ENCODE peak calls at places on chromosomes 4 and X, in seven cellular contexts. V, O, L, C, Y, S and P are unnamed samples.

GRCh38 chrX:16946971-16947562 is 609 bp downstream of the REPS2 start:
- DNase-seq in Y (no peak), S (peak), V (no peak), C (peak), L (peak), O (no peak), P (no peak)

GRCh38 chr4:17544831-17545234 is 29.9 kb downstream of the CLRN2 start:
- DNase-seq in O (no peak), V (no peak), C (peak), L (peak), Y (no peak), S (peak), P (no peak)

GRCh38 chr4:87865288-87865687 is 32.5 kb downstream of the MEPE start:
- DNase-seq in L (no peak), S (no peak), O (no peak), Y (no peak), C (no peak), V (no peak), P (no peak)

GRCh38 chr4:26930964-26931363 is 70.3 kb downstream of the STIM2 start:
- DNase-seq in Y (no peak), O (no peak), S (no peak), V (no peak), C (no peak), L (no peak), P (no peak)

GRCh38 chr4:41323706-41324105 is 67.0 kb downstream of the UCHL1 start:
- DNase-seq in C (no peak), O (no peak), Y (no peak), V (no peak), S (no peak), L (no peak), P (no peak)

GRCh38 chr4:105600256-105600655 is 47.8 kb downstream of the ARHGEF38 start:
- DNase-seq in V (no peak), Y (no peak), S (no peak), L (no peak), O (no peak), C (no peak), P (no peak)

GRCh38 chr4:7938513-7939376 is 916 bp downstream of the AFAP1 start:
- DNase-seq in S (peak), V (no peak), O (no peak), C (no peak), L (peak), Y (no peak), P (no peak)

GRCh38 chr4:2791518-2792395 is 1.1 kb upstream of the SH3BP2 start:
- DNase-seq in V (no peak), S (peak), Y (no peak), L (peak), O (peak), C (no peak), P (no peak)

GRCh38 chr4:81639248-81639647 is 167.5 kb upstream of the RASGEF1B start:
- DNase-seq in V (no peak), O (no peak), Y (no peak), L (no peak), S (no peak), C (no peak), P (no peak)

GRCh38 chrX:130746709-130747347 is 156.2 kb downstream of the ENOX2 start:
- DNase-seq in S (no peak), Y (no peak), V (no peak), O (no peak), C (no peak), L (no peak), P (no peak)

GRCh38 chrX:119218198-119218597 is 17.9 kb upstream of the PGRMC1 start:
- DNase-seq in S (no peak), L (no peak), O (no peak), Y (no peak), C (no peak), V (no peak), P (no peak)

GRCh38 chr4:158810487-158811215 is 41.8 kb downstream of the FNIP2 start:
- DNase-seq in L (peak), C (peak), Y (no peak), S (no peak), O (peak), V (peak), P (no peak)

GRCh38 chr4:166067915-166068314 is 194.9 kb downstream of the TLL1 start:
- DNase-seq in Y (no peak), L (no peak), O (no peak), C (no peak), V (no peak), S (no peak), P (no peak)

GRCh38 chr4:77600521-77601451 is 4.8 kb upstream of the CXCL13 start:
- DNase-seq in S (peak), C (peak), V (peak), O (no peak), Y (peak), L (peak), P (no peak)

GRCh38 chrX:78375894-78376293 is 48.5 kb upstream of the CYSLTR1 start:
- DNase-seq in O (no peak), C (no peak), L (no peak), V (no peak), S (no peak), Y (no peak), P (no peak)

GRCh38 chrX:108735087-108735679 is 1.2 kb downstream of the IRS4 start:
- DNase-seq in L (no peak), Y (peak), O (no peak), C (peak), V (no peak), S (peak), P (no peak)

GRCh38 chrX:1077140-1077539 is 135.3 kb downstream of the CRLF2 start:
- DNase-seq in O (no peak), C (no peak), Y (no peak), S (peak), L (no peak), V (no peak), P (no peak)

GRCh38 chr4:101337688-101338087 is 9.6 kb downstream of the PPP3CA start:
- DNase-seq in S (no peak), O (no peak), L (no peak), V (peak), Y (no peak), C (no peak), P (no peak)

GRCh38 chrX:70455366-70456202 is 10.9 kb downstream of the DLG3 start:
- DNase-seq in S (peak), O (no peak), V (no peak), Y (no peak), C (peak), L (peak), P (no peak)

GRCh38 chr4:83114576-83114975 is at the start of gene PLAC8:
- DNase-seq in S (no peak), L (peak), Y (no peak), C (no peak), O (no peak), V (no peak), P (no peak)

GRCh38 chrX:65598559-65599147 is 64.1 kb upstream of the LAS1L start:
- DNase-seq in V (no peak), O (no peak), Y (no peak), L (no peak), S (no peak), C (no peak), P (no peak)

GRCh38 chr4:37268311-37268710 is 23.8 kb downstream of the NWD2 start:
- DNase-seq in C (no peak), L (no peak), O (no peak), V (no peak), S (no peak), Y (no peak), P (no peak)

GRCh38 chr4:22389240-22389871 is 126.5 kb downstream of the ADGRA3 start:
- DNase-seq in S (peak), V (peak), O (no peak), Y (peak), C (peak), L (peak), P (no peak)

GRCh38 chr4:6391186-6391851 is 81.1 kb downstream of the PPP2R2C start:
- DNase-seq in V (no peak), S (no peak), L (no peak), O (no peak), C (no peak), Y (no peak), P (no peak)

GRCh38 chrX:37078434-37078703 is 70.2 kb downstream of the FAM47C start:
- DNase-seq in Y (no peak), L (no peak), S (no peak), C (no peak), V (no peak), O (no peak), P (no peak)

GRCh38 chrX:119757979-119758681 is at the start of gene SOWAHD:
- DNase-seq in C (no peak), V (no peak), L (peak), O (no peak), Y (no peak), S (peak), P (no peak)

GRCh38 chrX:18793601-18794089 is 86.2 kb downstream of the PPEF1 start:
- DNase-seq in Y (peak), L (no peak), V (no peak), O (no peak), C (no peak), S (peak), P (no peak)

GRCh38 chrX:12210196-12210815 is 72.0 kb downstream of the FRMPD4 start:
- DNase-seq in S (no peak), L (peak), V (peak), C (no peak), O (no peak), Y (peak), P (no peak)

GRCh38 chrX:12206413-12206812 is 68.1 kb downstream of the FRMPD4 start:
- DNase-seq in S (no peak), C (no peak), O (no peak), L (no peak), Y (no peak), V (no peak), P (no peak)

GRCh38 chrX:12210921-12211320 is 72.6 kb downstream of the FRMPD4 start:
- DNase-seq in O (no peak), Y (no peak), S (no peak), V (no peak), L (no peak), C (peak), P (no peak)
- H3K27ac ChIP-seq in O (no peak), Y (peak), S (no peak), V (peak), L (no peak), C (no peak), P (no peak)

DNA sequence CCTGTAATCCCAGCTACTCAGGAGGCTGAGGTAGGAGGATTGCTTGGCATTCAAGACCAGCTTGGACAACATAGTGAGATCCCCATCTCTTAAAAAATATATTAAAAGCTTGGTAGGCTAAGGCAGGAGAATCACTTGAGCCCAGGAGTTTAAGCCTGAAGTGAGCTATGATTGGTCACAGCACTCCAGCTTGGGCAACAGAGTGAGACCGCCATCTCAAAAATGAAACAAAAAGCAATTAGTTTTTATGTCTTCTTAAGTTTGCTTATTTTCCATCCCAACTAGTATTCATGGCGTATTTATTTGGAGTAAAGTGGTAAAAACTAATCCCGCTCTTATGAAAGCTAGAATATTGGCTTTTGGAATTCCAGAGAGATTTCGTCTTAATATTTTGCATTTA is 25.4 kb upstream of the PDE5A start:
- DNase-seq in L (no peak), S (no peak), V (no peak), Y (no peak), C (no peak), O (no peak), P (no peak)
- H3K27ac ChIP-seq in L (peak), S (no peak), V (no peak), Y (no peak), C (no peak), O (no peak), P (no peak)

GRCh38 chr4:76458829-76459228 is 23.8 kb downstream of the SHROOM3 start:
- DNase-seq in S (peak), Y (no peak), L (no peak), O (no peak), C (no peak), V (no peak), P (no peak)
- H3K27ac ChIP-seq in S (peak), Y (no peak), L (no peak), O (no peak), C (no peak), V (peak), P (peak)

GRCh38 chr4:10731162-10731561 is 46.6 kb upstream of the CLNK start:
- DNase-seq in O (no peak), S (no peak), L (no peak), Y (no peak), V (no peak), C (no peak), P (no peak)

GRCh38 chr4:10731690-10732089 is 47.1 kb upstream of the CLNK start:
- DNase-seq in L (no peak), S (no peak), Y (no peak), V (no peak), O (no peak), C (no peak), P (no peak)

GRCh38 chr4:10730019-10730418 is 45.5 kb upstream of the CLNK start:
- DNase-seq in C (no peak), V (no peak), L (no peak), S (no peak), Y (no peak), O (no peak), P (no peak)

GRCh38 chr4:10729366-10729765 is 44.8 kb upstream of the CLNK start:
- DNase-seq in V (no peak), C (no peak), Y (no peak), S (no peak), L (no peak), O (no peak), P (no peak)

DNA sequence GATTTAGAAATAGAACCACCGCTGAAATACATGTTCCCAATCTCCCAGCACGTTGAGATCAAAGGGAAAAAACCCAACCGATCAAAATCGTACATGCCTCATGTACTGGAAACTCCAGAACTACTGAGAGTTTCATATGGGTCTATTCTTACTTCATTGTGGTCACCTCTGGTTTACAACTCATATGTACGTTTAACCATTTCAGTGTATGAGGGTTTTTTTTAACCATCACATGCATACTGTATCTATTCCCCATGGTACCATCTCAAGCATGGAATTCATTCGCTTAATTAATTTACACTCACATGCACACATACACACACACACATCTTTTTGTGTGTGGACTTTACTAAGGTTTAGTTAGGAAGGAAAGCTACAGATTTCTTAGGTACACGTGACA is 46.0 kb upstream of the CLNK start:
- DNase-seq in Y (no peak), L (no peak), C (no peak), O (no peak), V (no peak), S (no peak), P (no peak)
- H3K27ac ChIP-seq in Y (no peak), L (no peak), C (no peak), O (no peak), V (no peak), S (no peak), P (no peak)

GRCh38 chr4:148893095-148893494 is 450.9 kb upstream of the NR3C2 start:
- DNase-seq in L (no peak), S (no peak), O (no peak), C (no peak), Y (no peak), V (no peak), P (no peak)
- H3K27ac ChIP-seq in L (no peak), S (no peak), O (no peak), C (no peak), Y (no peak), V (no peak), P (no peak)

DNA sequence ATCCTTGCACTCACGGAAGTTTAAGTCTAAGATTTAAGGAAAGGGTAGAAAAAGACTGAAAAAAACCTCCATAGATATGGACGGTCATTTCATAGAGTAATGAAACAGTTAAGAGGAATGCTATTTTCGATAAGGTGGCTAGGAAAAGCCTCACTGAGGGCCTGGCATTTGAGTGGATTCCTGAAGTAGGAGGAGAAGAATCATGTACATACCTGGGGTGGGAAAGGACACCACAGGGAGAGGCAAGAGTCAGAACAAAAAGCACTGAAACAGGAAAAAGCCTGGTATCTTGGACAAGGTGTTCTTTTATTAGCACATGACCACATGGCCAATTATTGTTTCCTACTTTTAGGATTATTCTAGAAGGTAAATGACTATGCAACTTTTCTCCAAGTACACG is 547.2 kb upstream of the DIPK2B start:
- DNase-seq in C (no peak), Y (no peak), L (no peak), S (no peak), V (no peak), O (no peak), P (no peak)
- H3K27ac ChIP-seq in C (no peak), Y (peak), L (no peak), S (no peak), V (no peak), O (no peak), P (peak)

GRCh38 chrX:40844476-40844875 is 109.1 kb upstream of the MED14 start:
- DNase-seq in L (no peak), S (no peak), V (peak), Y (no peak), C (no peak), O (no peak), P (no peak)
- H3K27ac ChIP-seq in L (no peak), S (peak), V (peak), Y (no peak), C (no peak), O (no peak), P (no peak)

DNA sequence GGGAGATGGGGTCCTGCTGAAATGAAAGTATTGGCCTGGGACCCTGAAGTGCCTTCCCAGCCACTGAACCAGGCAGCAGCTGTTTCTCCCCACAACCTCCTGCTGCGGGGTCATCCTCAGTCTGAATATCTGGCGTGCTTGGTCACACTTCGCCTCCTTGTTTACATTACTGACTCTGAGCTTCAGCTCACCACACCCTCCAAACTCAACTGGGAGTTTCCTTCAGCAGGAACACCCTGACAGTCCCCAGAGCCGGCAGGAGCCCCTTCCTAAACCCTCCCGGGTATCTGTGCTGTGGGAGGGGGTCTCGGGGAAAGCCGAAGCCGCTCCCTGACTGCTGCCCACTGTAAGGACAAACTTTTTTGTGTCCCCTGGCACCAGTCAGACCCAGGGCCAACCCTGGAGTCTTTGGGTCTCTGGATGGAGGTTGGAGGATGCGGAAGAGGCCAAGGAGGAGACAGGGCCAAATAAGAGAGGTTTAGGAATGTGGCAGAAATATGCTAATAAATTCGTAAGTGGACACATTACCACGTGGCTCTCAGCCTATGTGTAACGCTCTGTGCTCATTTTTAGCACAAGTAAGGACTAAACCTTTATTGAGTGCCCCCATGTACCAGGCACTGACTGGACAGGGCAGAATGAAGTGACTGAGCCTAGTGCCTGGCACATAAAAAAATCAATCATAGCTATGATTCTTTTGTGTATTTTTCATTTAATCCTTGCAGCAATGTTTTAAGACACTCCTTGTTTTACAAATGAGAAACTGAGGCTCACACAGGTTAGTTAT is 20.7 kb downstream of the FHDC1 start:
- DNase-seq in Y (no peak), O (no peak), L (peak), C (no peak), V (peak), S (peak), P (no peak)
- H3K27ac ChIP-seq in Y (peak), O (no peak), L (peak), C (peak), V (no peak), S (peak), P (no peak)

GRCh38 chr4:184417802-184418511 is 56.4 kb downstream of the IRF2 start:
- DNase-seq in C (peak), Y (peak), V (peak), O (no peak), S (no peak), L (no peak), P (no peak)

GRCh38 chr4:184419976-184420375 is 54.4 kb downstream of the IRF2 start:
- DNase-seq in L (no peak), Y (no peak), S (no peak), C (no peak), V (no peak), O (no peak), P (no peak)

GRCh38 chr4:184420402-184420801 is 53.9 kb downstream of the IRF2 start:
- DNase-seq in V (no peak), S (no peak), O (no peak), C (no peak), L (no peak), Y (no peak), P (no peak)

GRCh38 chr4:184415071-184415470 is 59.3 kb downstream of the IRF2 start:
- DNase-seq in V (no peak), C (no peak), S (no peak), L (no peak), Y (no peak), O (no peak), P (no peak)

GRCh38 chr4:184416913-184417734 is 57.2 kb downstream of the IRF2 start:
- DNase-seq in S (no peak), C (no peak), O (no peak), Y (no peak), L (peak), V (no peak), P (no peak)
- H3K27ac ChIP-seq in S (no peak), C (peak), O (peak), Y (peak), L (peak), V (peak), P (peak)

DNA sequence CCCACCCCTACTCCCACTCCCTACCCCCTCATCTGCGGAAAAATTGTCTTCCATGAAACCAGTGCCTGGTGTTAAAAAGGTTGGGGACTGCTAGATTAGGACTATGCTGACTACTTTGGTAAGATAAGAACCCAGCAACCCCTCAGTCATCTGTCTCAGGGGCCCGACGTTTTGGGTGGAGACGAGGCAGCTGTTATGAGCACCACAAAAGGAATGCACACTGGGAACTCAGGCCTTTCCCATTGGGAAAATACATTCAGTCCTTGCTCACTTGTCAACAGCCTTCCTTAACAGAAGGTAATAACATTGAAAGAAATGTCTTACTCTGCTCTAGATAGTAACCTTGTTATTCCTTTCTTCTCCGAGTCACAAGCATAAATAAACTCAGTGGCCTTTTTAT is 310.8 kb downstream of the AFF2 start:
- DNase-seq in S (no peak), L (no peak), C (no peak), V (peak), O (no peak), Y (no peak), P (no peak)
- H3K27ac ChIP-seq in S (no peak), L (no peak), C (no peak), V (no peak), O (no peak), Y (no peak), P (no peak)